ENCODE peak calls at places on chromosomes 11 and 22, in ten cellular contexts. K is NAMALWA; U is Daoy; V is GM10248; L is choroid plexus epithelial cell; I is non-pigmented ciliary epithelial cell; D is EL; N is lower leg skin; O is activated naive CD4-positive, alpha-beta T cell; G is fibroblast of the aortic adventitia. M is an unnamed sample.

GRCh38 chr11:66267379-66268209 is 845 bp upstream of the RAB1B start:
- DNase-seq in I (peak), G (peak), U (peak), N (peak), D (peak), K (peak), L (peak), V (peak), O (peak), M (peak)

GRCh38 chr11:17541330-17541885 is 2.8 kb downstream of the USH1C start:
- DNase-seq in N (no peak), O (no peak), D (peak), I (no peak), U (no peak), V (no peak), G (no peak), L (no peak), K (no peak), M (no peak)

GRCh38 chr11:33747969-33748368 is 11.7 kb upstream of the CD59 start:
- DNase-seq in K (no peak), D (peak), L (peak), O (no peak), G (peak), V (no peak), U (no peak), I (no peak), N (no peak), M (no peak)

GRCh38 chr11:36372101-36372767 is 76.1 kb downstream of the PRR5L start:
- DNase-seq in L (peak), D (peak), G (peak), I (no peak), V (no peak), K (no peak), N (no peak), U (peak), O (no peak), M (no peak)

GRCh38 chr11:70027451-70027850 is 50.7 kb upstream of the ANO1 start:
- DNase-seq in K (no peak), G (no peak), N (peak), V (no peak), U (no peak), O (no peak), L (no peak), D (no peak), I (no peak), M (no peak)

GRCh38 chr11:8593935-8594909 is at the start of gene STK33:
- DNase-seq in O (no peak), D (peak), L (peak), N (no peak), G (no peak), I (no peak), U (peak), K (peak), V (peak), M (peak)

GRCh38 chr11:47376543-47377371 is 1.6 kb downstream of the SPI1 start:
- DNase-seq in V (peak), L (no peak), I (no peak), U (no peak), K (peak), N (no peak), G (no peak), O (no peak), D (no peak), M (no peak)

GRCh38 chr11:44568706-44569473 is 3.4 kb downstream of the CD82 start:
- DNase-seq in U (peak), N (peak), L (peak), V (peak), I (peak), G (peak), K (peak), O (peak), D (peak), M (no peak)

GRCh38 chr11:87224486-87224885 is 186.8 kb downstream of the TMEM135 start:
- DNase-seq in I (no peak), G (no peak), D (no peak), K (no peak), V (no peak), U (no peak), N (no peak), L (peak), O (no peak), M (no peak)

GRCh38 chr11:396511-396947 is 2.5 kb downstream of the PKP3 start:
- DNase-seq in L (peak), V (peak), I (no peak), G (peak), U (peak), O (no peak), N (no peak), K (peak), D (peak), M (no peak)

GRCh38 chr11:134575504-134576230 is 163.6 kb upstream of the B3GAT1 start:
- DNase-seq in V (no peak), K (no peak), I (no peak), N (no peak), G (no peak), L (no peak), U (no peak), O (no peak), D (no peak), M (no peak)

GRCh38 chr11:85483861-85484260 is 143.3 kb downstream of the DLG2 start:
- DNase-seq in D (no peak), N (no peak), O (no peak), G (peak), V (no peak), L (no peak), U (no peak), I (no peak), K (no peak), M (no peak)

GRCh38 chr22:23786752-23787599 is at the start of gene SMARCB1:
- DNase-seq in O (peak), N (peak), V (peak), L (peak), U (peak), I (peak), G (peak), K (peak), D (peak), M (peak)

GRCh38 chr11:8228206-8228605 is 35.5 kb downstream of the LMO1 start:
- DNase-seq in V (no peak), U (no peak), N (no peak), L (no peak), I (no peak), D (no peak), K (no peak), O (no peak), G (no peak), M (peak)

GRCh38 chr11:110762596-110762995 is 50.4 kb upstream of the ARHGAP20 start:
- DNase-seq in N (no peak), U (no peak), G (peak), D (peak), L (peak), I (no peak), V (no peak), K (no peak), O (no peak), M (no peak)

GRCh38 chr11:77107950-77108349 is 5.3 kb downstream of the OMP start:
- DNase-seq in L (peak), V (no peak), G (peak), U (peak), O (no peak), N (no peak), I (peak), K (no peak), D (peak), M (no peak)

GRCh38 chr22:24697671-24698082 is 76.8 kb downstream of the PIWIL3 start:
- DNase-seq in L (no peak), U (no peak), O (no peak), G (no peak), K (no peak), D (no peak), V (no peak), N (no peak), I (no peak), M (no peak)

GRCh38 chr11:134529212-134530096 is 117.4 kb upstream of the B3GAT1 start:
- DNase-seq in N (peak), V (no peak), K (no peak), L (no peak), O (no peak), D (no peak), G (no peak), I (no peak), U (no peak), M (no peak)

GRCh38 chr11:196786-197731 is 4.2 kb downstream of the SCGB1C1 start:
- DNase-seq in U (no peak), G (no peak), V (no peak), O (no peak), L (no peak), K (no peak), N (peak), D (no peak), I (no peak), M (no peak)

GRCh38 chr11:92149996-92150395 is 74.6 kb upstream of the FAT3 start:
- DNase-seq in V (no peak), K (no peak), G (no peak), N (no peak), D (peak), U (no peak), I (no peak), L (peak), O (no peak), M (no peak)

GRCh38 chr11:65112551-65113360 is 1.1 kb downstream of the TM7SF2 start:
- DNase-seq in L (peak), K (peak), U (peak), N (no peak), O (peak), G (peak), D (peak), V (peak), I (no peak), M (peak)

GRCh38 chr11:123450593-123450992 is 20.5 kb downstream of the GRAMD1B start:
- DNase-seq in N (no peak), I (no peak), O (no peak), V (no peak), U (peak), K (no peak), D (peak), G (peak), L (no peak), M (no peak)

GRCh38 chr22:41478473-41478872 is 9.6 kb downstream of the ACO2 start:
- DNase-seq in U (no peak), L (no peak), G (no peak), V (no peak), D (no peak), K (no peak), I (no peak), N (no peak), O (no peak), M (no peak)

GRCh38 chr11:31986201-31986889 is 104.5 kb upstream of the RCN1 start:
- DNase-seq in L (no peak), G (no peak), V (no peak), O (no peak), I (no peak), U (no peak), K (no peak), D (no peak), N (no peak), M (no peak)

GRCh38 chr22:44491666-44492405 is 6.2 kb downstream of the RTL6 start:
- DNase-seq in G (no peak), D (no peak), I (no peak), U (no peak), V (no peak), K (no peak), L (no peak), N (no peak), O (no peak), M (no peak)

GRCh38 chr11:68988486-68988885 is 7.7 kb upstream of the MRGPRD start:
- DNase-seq in L (no peak), U (no peak), N (no peak), G (no peak), V (no peak), I (no peak), O (no peak), K (no peak), D (no peak), M (no peak)

GRCh38 chr11:40544162-40544561 is 915.3 kb downstream of the LRRC4C start:
- DNase-seq in O (no peak), V (no peak), N (no peak), G (no peak), D (no peak), L (no peak), I (no peak), U (no peak), K (no peak), M (no peak)

GRCh38 chr11:125188021-125188420 is 23.5 kb downstream of the PKNOX2 start:
- DNase-seq in I (no peak), O (no peak), N (no peak), L (no peak), K (no peak), G (no peak), V (no peak), D (no peak), U (no peak), M (no peak)